ENCODE peak calls at places on chromosomes 16 and 17, in four cellular contexts. K is K562, V is H1, R is GM12878. B is an unnamed sample.
A peak's percentile ranks its signal among the peaks of the same experiment; 100 is the strongest.

GRCh38 chr16:48203974-48204824 is 39.9 kb upstream of the LONP2 start:
- DNase-seq in K (no peak), V (no peak), R (no peak), B (peak; percentile 96)

GRCh38 chr17:81713004-81713555 is 996 bp downstream of the SLC25A10 start:
- DNase-seq in K (no peak), V (no peak), R (no peak), B (peak; percentile 68)

GRCh38 chr16:397135-397661 is at the start of gene NME4:
- DNase-seq in K (peak; percentile 81), V (peak; percentile 73), R (no peak), B (no peak)

GRCh38 chr17:2240541-2240940 is 63.0 kb downstream of the SMG6 start:
- DNase-seq in K (no peak), V (no peak), R (no peak), B (no peak)

GRCh38 chr17:21351366-21352065 is 24.6 kb upstream of the KCNJ12 start:
- DNase-seq in K (no peak), V (no peak), R (no peak), B (no peak)

GRCh38 chr16:4882633-4883285 is 35.5 kb downstream of the UBN1 start:
- DNase-seq in K (no peak), V (no peak), R (no peak), B (no peak)

GRCh38 chr16:73871076-73871475 is 425.5 kb upstream of the PSMD7 start:
- DNase-seq in K (no peak), V (no peak), R (no peak), B (no peak)

GRCh38 chr16:87323727-87324410 is 6.7 kb upstream of the C16orf95 start:
- DNase-seq in K (no peak), V (no peak), R (no peak), B (no peak)

GRCh38 chr17:41687828-41688640 is 651 bp upstream of the EIF1 start:
- DNase-seq in K (no peak), V (peak; percentile 48), R (no peak), B (peak; percentile 74)

GRCh38 chr16:76265434-76266045 is 11.7 kb upstream of the CNTNAP4 start:
- DNase-seq in K (peak; percentile 23), V (peak; percentile 92), R (no peak), B (peak; percentile 31)

GRCh38 chr17:74852237-74853047 is 7.2 kb downstream of the GRIN2C start:
- DNase-seq in K (peak; percentile 95), V (peak; percentile 86), R (no peak), B (peak; percentile 67)

DNA sequence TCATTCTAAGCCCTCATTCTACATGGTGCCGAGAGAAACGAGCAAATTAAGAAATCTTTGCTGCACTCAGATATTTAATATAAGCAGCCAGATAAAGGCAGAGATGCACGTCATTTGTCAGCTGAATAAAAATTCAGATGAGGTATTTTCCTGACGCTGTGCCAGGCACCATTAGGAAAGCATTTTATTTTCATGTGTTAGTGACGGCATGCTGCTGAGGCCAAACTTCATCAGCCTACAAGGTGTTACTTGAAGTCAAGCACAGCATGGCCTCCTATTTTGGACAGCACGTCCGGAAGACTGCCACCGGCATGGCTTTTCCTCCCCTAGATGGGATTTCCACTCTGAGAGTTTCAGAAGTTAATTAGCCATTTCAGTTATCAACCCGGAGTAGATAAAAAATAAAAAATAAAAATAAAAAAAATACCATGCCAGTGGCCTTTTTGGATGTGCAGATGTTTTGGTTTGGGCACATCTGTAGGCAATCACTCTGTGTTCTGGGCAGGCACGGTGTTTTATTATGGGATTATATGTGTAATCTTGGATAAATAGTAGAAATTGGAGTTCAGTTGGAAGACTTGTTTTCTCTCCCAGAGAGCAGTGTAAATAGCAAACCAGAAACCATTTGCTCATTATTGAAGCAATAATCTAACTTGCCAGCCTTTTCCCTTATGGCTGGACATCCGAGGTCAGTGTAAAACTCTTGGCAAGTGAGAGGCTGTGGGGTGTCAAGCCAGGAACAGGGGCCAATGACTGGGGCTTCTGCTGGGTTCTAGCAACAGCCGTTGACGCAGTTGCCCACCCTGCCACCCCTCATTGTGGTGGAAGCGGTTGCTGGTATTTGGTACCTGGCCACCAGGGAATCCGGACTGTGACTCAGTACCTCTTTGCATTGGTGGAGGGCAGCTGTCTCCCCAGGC is 70.1 kb downstream of the IRX3 start:
- DNase-seq in K (no peak), V (no peak), R (no peak), B (no peak)
- TF ChIP-seq ATF2 in K (no peak), V (no peak), R (no peak), B (no peak)

GRCh38 chr16:70747703-70748631 is 53.0 kb downstream of the VAC14 start:
- DNase-seq in K (no peak), V (no peak), R (no peak), B (no peak)

GRCh38 chr16:70746708-70747424 is 54.1 kb downstream of the VAC14 start:
- DNase-seq in K (peak; percentile 79), V (no peak), R (no peak), B (peak; percentile 99)

GRCh38 chr16:70750893-70751467 is 50.0 kb downstream of the VAC14 start:
- DNase-seq in K (no peak), V (no peak), R (no peak), B (no peak)

GRCh38 chr16:70749681-70750601 is 51.0 kb downstream of the VAC14 start:
- DNase-seq in K (peak; percentile 47), V (no peak), R (no peak), B (no peak)

DNA sequence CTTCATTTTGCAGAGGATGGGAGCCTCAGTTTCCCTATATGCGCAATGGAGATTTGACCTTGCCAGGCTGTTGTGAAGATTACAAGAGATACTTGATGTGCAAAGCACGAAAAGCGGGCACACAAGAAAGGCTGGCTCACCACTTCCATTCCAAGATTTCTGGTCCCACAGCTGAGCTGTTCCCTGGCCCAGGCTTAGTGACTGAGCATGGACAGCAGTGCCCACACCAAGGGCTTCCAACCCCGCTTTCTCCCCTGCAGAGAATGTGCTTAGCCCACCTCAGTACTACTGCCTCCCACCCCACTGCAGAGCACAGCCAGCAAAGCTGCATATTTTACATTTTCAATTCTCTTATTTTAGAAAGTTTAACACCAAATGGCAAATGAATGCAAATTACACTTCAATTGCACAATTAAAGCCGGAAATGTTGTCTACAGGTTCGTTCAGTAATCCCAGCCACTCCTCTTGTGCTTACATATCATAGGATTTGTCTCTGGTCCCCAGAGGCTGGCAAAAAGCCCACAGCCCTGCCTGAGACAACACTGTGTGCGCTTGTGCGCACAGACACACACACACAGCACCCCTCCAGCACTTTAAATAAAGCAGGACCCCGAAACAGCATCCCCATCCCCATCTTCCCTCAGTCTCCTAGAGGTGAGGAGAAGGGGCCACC is 51.8 kb downstream of the VAC14 start:
- DNase-seq in K (no peak), V (no peak), R (no peak), B (no peak)
- H3K27ac ChIP-seq in K (no peak overlapping the region), V (no peak overlapping the region), R (no peak overlapping the region), B (peak overlapping the region; percentile 31)

GRCh38 chr16:66926171-66926570 is 836 bp upstream of the RRAD start:
- DNase-seq in K (no peak), V (no peak), R (no peak), B (no peak)
- TF ChIP-seq ATF2 in K (no peak), V (no peak), R (no peak), B (no peak)

DNA sequence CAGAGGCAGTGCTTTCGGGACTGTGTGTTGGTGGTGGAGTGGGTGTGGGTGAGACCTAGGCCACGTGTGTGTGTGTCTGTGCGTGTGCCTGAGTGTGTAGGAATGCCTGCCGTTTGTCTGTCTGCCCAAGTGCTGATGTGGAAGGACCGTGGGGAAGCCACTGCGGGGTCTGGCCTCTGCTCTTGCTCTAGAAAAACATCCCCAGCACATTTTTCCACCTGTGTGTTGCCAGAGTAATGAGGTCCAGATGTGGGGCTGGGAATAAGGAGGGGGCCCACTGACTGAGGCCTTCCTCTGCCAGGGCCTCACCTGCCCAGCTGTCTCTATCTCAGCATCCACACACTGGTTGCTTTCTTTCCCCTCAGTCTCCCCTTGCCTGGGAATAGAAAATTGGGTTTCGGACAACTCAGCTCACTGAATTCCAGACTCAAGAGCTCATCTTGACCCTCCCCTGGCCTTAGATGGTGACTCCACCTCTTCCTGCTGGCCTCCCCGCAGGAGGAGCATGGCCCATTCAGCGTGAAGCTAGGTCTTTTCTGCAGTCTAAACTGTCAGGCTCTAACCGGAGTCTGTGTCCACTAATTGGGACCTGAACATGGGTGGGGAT is 7.6 kb downstream of the SGCA start:
- DNase-seq in K (no peak), V (no peak), R (no peak), B (no peak)
- H3K27ac ChIP-seq in K (no peak overlapping the region), V (peak overlapping the region; percentile 3), R (no peak overlapping the region), B (no peak overlapping the region)

DNA sequence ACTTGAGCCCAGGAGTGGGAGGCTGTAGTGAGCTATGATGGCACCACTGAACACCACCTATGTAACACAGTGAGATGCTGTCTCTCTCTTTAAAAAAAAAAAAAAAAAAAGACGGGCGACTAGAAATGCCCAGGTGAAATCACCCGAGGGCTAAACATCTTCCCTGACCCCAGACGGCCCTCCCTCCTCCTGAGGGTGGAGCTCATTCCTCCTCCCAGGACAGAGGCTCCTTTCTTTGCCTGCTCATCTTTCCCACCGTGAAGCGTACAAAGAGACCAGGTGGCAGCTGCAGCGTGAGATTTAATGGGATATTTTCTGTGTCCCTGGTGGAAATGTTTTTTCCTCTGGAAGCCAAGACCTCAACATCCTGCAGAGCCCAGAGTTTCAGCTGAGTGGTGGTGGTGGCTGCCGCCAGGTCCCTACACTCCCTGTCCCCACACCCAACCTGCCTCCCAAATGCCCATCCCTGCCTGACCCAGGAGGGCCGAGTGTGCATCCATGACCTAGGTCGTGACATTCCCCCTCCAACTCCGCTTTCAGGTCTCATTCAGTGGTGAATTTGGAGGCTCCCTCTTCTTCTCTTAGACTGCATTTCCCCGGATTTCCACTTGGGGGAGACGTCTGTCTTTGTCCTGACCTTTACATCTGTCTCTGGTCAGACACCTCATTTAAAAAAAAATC is 14.4 kb upstream of the GPRC5B start:
- DNase-seq in K (peak; percentile 59), V (peak; percentile 86), R (no peak), B (peak; percentile 66)
- TF ChIP-seq ATF2 in K (no peak), V (no peak), R (no peak), B (no peak)

GRCh38 chr17:59335685-59336084 is 4.2 kb downstream of the YPEL2 start:
- DNase-seq in K (no peak), V (no peak), R (no peak), B (no peak)

GRCh38 chr17:59332890-59333377 is 1.5 kb downstream of the YPEL2 start:
- DNase-seq in K (no peak), V (no peak), R (no peak), B (no peak)

GRCh38 chr17:59331929-59332889 is 754 bp downstream of the YPEL2 start:
- DNase-seq in K (peak; percentile 51), V (peak; percentile 66), R (no peak), B (no peak)

GRCh38 chr17:59331129-59331928 is at the start of gene YPEL2:
- DNase-seq in K (peak; percentile 99), V (peak; percentile 97), R (peak; percentile 41), B (peak; percentile 92)

GRCh38 chr17:59333845-59334244 is 2.4 kb downstream of the YPEL2 start:
- DNase-seq in K (no peak), V (no peak), R (no peak), B (no peak)
- H3K27ac ChIP-seq in K (no peak overlapping the region), V (no peak overlapping the region), R (no peak overlapping the region), B (no peak overlapping the region)

DNA sequence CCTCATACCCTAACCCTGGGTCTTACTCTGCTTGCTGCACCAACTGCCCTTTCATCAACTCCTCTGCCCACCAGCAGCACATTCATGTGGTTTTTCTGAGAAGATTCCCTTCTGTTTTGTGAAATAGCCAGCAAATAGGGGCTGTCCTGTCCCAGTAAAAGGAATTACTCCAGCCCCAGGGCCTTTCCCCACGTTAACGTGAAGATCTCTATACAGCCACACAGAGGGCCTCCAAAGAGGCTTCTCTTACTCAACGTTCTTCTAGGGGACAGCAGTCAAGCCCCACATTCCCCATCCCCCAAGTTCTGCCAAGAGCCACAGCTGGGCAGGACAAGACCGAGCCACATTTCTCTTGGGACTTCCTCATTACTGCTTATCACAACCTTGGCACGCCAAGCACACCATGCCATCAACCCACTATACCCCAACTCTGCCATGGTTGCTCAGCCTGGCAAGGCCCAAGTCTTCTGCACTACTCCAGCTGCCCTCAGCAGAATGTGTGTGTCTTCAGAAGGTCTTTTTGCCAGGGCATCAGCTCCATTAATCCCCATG is 18.7 kb upstream of the CCL2 start:
- DNase-seq in K (no peak), V (no peak), R (no peak), B (no peak)
- TF ChIP-seq ATF2 in K (no peak), V (no peak), R (no peak), B (no peak)